ENCODE peak calls at places on chromosomes 7 and 10, in four cellular contexts. One of them, this sample, is unnamed.

GRCh38 chr7:5596046-5596895 is 172.6 kb upstream of the TNRC18 start:
- DNase-seq in neural progenitor cell: peak; percentile 51
- DNase-seq in CD4-positive, CD25-positive, alpha-beta regulatory T cell: peak; percentile 77
- DNase-seq in GM23248: peak; percentile 99
- DNase-seq in this sample: peak; percentile 69

GRCh38 chr7:89770156-89770555 is 384.1 kb upstream of the STEAP1 start:
- DNase-seq in neural progenitor cell: no peak
- DNase-seq in CD4-positive, CD25-positive, alpha-beta regulatory T cell: no peak
- DNase-seq in GM23248: no peak
- DNase-seq in this sample: no peak

GRCh38 chr7:47273088-47273487 is 308.8 kb downstream of the TNS3 start:
- DNase-seq in neural progenitor cell: no peak
- DNase-seq in CD4-positive, CD25-positive, alpha-beta regulatory T cell: no peak
- DNase-seq in GM23248: no peak
- DNase-seq in this sample: no peak

GRCh38 chr10:58631715-58632114 is 119.0 kb downstream of the BICC1 start:
- DNase-seq in neural progenitor cell: no peak
- DNase-seq in CD4-positive, CD25-positive, alpha-beta regulatory T cell: no peak
- DNase-seq in GM23248: no peak
- DNase-seq in this sample: no peak

GRCh38 chr10:23408330-23408976 is 30.4 kb upstream of the OTUD1 start:
- DNase-seq in neural progenitor cell: no peak
- DNase-seq in CD4-positive, CD25-positive, alpha-beta regulatory T cell: no peak
- DNase-seq in GM23248: peak; percentile 84
- DNase-seq in this sample: no peak

GRCh38 chr7:131011437-131011752 is 277.4 kb upstream of the KLF14 start:
- DNase-seq in neural progenitor cell: no peak
- DNase-seq in CD4-positive, CD25-positive, alpha-beta regulatory T cell: peak; percentile 50
- DNase-seq in GM23248: peak; percentile 54
- DNase-seq in this sample: no peak

GRCh38 chr10:53023411-53023810 is 250.8 kb upstream of the MBL2 start:
- DNase-seq in neural progenitor cell: no peak
- DNase-seq in CD4-positive, CD25-positive, alpha-beta regulatory T cell: no peak
- DNase-seq in GM23248: no peak
- DNase-seq in this sample: no peak

GRCh38 chr10:118259288-118259906 is 82.7 kb downstream of the FAM204A start:
- DNase-seq in neural progenitor cell: peak; percentile 90
- DNase-seq in CD4-positive, CD25-positive, alpha-beta regulatory T cell: peak; percentile 25
- DNase-seq in GM23248: peak; percentile 72
- DNase-seq in this sample: no peak

GRCh38 chr10:21519981-21520436 is 5.5 kb downstream of the SKIDA1 start:
- DNase-seq in neural progenitor cell: peak; percentile 53
- DNase-seq in CD4-positive, CD25-positive, alpha-beta regulatory T cell: peak; percentile 64
- DNase-seq in GM23248: peak; percentile 91
- DNase-seq in this sample: no peak

GRCh38 chr10:64116731-64117130 is 595.5 kb downstream of the REEP3 start:
- DNase-seq in neural progenitor cell: no peak
- DNase-seq in CD4-positive, CD25-positive, alpha-beta regulatory T cell: no peak
- DNase-seq in GM23248: no peak
- DNase-seq in this sample: no peak

GRCh38 chr10:64113796-64114195 is 592.6 kb downstream of the REEP3 start:
- DNase-seq in neural progenitor cell: no peak
- DNase-seq in CD4-positive, CD25-positive, alpha-beta regulatory T cell: no peak
- DNase-seq in GM23248: no peak
- DNase-seq in this sample: no peak

GRCh38 chr10:64118736-64119135 is 597.5 kb downstream of the REEP3 start:
- DNase-seq in neural progenitor cell: no peak
- DNase-seq in CD4-positive, CD25-positive, alpha-beta regulatory T cell: no peak
- DNase-seq in GM23248: no peak
- DNase-seq in this sample: no peak

GRCh38 chr10:64115471-64115870 is 594.3 kb downstream of the REEP3 start:
- DNase-seq in neural progenitor cell: no peak
- DNase-seq in CD4-positive, CD25-positive, alpha-beta regulatory T cell: no peak
- DNase-seq in GM23248: no peak
- DNase-seq in this sample: no peak

GRCh38 chr10:64115913-64116643 is 594.9 kb downstream of the REEP3 start:
- DNase-seq in neural progenitor cell: peak; percentile 51
- DNase-seq in CD4-positive, CD25-positive, alpha-beta regulatory T cell: no peak
- DNase-seq in GM23248: peak; percentile 5
- DNase-seq in this sample: no peak
- H3K27ac ChIP-seq in neural progenitor cell: no peak overlapping the region
- H3K27ac ChIP-seq in CD4-positive, CD25-positive, alpha-beta regulatory T cell: no peak overlapping the region
- H3K27ac ChIP-seq in GM23248: no peak overlapping the region
- H3K27ac ChIP-seq in this sample: no peak overlapping the region

GRCh38 chr7:22811746-22812280 is 10.8 kb downstream of the TOMM7 start:
- DNase-seq in neural progenitor cell: no peak
- DNase-seq in CD4-positive, CD25-positive, alpha-beta regulatory T cell: no peak
- DNase-seq in GM23248: no peak
- DNase-seq in this sample: no peak
- H3K4me1 ChIP-seq in neural progenitor cell: peaks cover 6% of the 10 kb centered on the region
- H3K4me1 ChIP-seq in CD4-positive, CD25-positive, alpha-beta regulatory T cell: no peaks in the 10 kb centered on the region
- H3K4me1 ChIP-seq in GM23248: no peaks in the 10 kb centered on the region
- H3K4me1 ChIP-seq in this sample: no peaks in the 10 kb centered on the region

DNA sequence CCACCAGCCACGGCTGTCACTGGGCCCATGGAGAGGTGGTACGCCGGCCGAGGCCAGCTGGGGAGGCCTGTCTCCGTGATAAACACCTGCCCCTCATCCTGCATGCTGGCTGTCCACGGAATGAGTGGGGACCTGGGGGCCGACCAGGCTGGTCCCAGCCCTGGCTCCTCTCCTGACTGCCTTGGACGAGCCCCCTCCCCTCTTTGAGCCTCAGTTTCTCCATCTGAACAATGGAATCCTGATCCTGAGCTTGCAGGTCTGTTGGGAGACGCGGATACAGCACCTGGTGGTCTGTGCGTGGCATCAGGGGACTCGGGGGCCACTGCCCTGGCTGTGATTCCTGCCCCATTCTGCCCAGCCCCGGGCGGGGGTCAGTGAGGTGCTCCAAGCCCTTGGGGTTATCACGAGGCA is 109.9 kb downstream of the MICALL2 start:
- DNase-seq in neural progenitor cell: no peak
- DNase-seq in CD4-positive, CD25-positive, alpha-beta regulatory T cell: no peak
- DNase-seq in GM23248: no peak
- DNase-seq in this sample: no peak
- H3K27ac ChIP-seq in neural progenitor cell: no peak overlapping the region
- H3K27ac ChIP-seq in CD4-positive, CD25-positive, alpha-beta regulatory T cell: no peak overlapping the region
- H3K27ac ChIP-seq in GM23248: no peak overlapping the region
- H3K27ac ChIP-seq in this sample: no peak overlapping the region

DNA sequence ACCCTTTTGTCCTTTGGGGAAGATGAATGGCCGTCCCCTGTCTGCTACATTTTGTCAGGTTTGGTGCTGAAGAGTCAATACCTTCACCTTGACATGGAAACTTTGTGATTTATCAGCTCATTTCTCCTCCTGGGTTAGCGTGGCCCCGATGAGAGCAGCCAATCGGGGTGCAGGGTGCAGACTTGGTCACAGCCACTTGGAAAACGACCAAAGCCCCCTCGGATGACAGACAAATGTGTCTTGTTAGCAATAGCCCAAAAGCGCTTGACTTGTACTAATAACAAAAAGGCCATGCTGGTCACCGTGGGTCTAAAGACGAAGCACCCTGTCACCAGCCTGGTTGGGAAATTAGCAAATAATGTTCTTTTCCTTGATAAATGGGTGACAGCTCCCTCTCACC is 103.7 kb downstream of the EBF3 start:
- DNase-seq in neural progenitor cell: no peak
- DNase-seq in CD4-positive, CD25-positive, alpha-beta regulatory T cell: no peak
- DNase-seq in GM23248: no peak
- DNase-seq in this sample: no peak
- H3K4me1 ChIP-seq in neural progenitor cell: peaks cover 9% of the 10 kb centered on the region
- H3K4me1 ChIP-seq in CD4-positive, CD25-positive, alpha-beta regulatory T cell: no peaks in the 10 kb centered on the region
- H3K4me1 ChIP-seq in GM23248: no peaks in the 10 kb centered on the region
- H3K4me1 ChIP-seq in this sample: no peaks in the 10 kb centered on the region